ENCODE peak calls at places on chromosomes 5 and 9, in eight cellular contexts. One of them, this sample, is unnamed.

GRCh38 chr5:128538249-128539037 is 398 bp upstream of the FBN2 start:
- DNase-seq in dorsolateral prefrontal cortex: no peak
- DNase-seq in GM13976: peak; percentile 19
- DNase-seq in endothelial cell: peak; percentile 76
- DNase-seq in GM20000: no peak
- DNase-seq in pancreas: peak; percentile 60
- DNase-seq in ovary: peak; percentile 39
- DNase-seq in Peyer's patch: peak; percentile 48
- DNase-seq in this sample: peak; percentile 61

GRCh38 chr9:134139081-134139480 is 3.2 kb downstream of the WDR5 start:
- DNase-seq in endothelial cell: no peak
- DNase-seq in ovary: no peak
- DNase-seq in GM13976: no peak
- DNase-seq in dorsolateral prefrontal cortex: no peak
- DNase-seq in GM20000: no peak
- DNase-seq in pancreas: no peak
- DNase-seq in Peyer's patch: no peak
- DNase-seq in this sample: no peak

GRCh38 chr5:115961413-115962238 is 649 bp upstream of the LVRN start:
- DNase-seq in dorsolateral prefrontal cortex: no peak
- DNase-seq in GM13976: peak; percentile 47
- DNase-seq in ovary: no peak
- DNase-seq in pancreas: peak; percentile 55
- DNase-seq in endothelial cell: no peak
- DNase-seq in Peyer's patch: no peak
- DNase-seq in GM20000: peak; percentile 33
- DNase-seq in this sample: peak; percentile 31

GRCh38 chr9:134283111-134283515 is 43.1 kb upstream of the RXRA start:
- DNase-seq in GM13976: no peak
- DNase-seq in ovary: peak; percentile 90
- DNase-seq in endothelial cell: no peak
- DNase-seq in dorsolateral prefrontal cortex: peak; percentile 46
- DNase-seq in pancreas: no peak
- DNase-seq in GM20000: no peak
- DNase-seq in Peyer's patch: peak; percentile 61
- DNase-seq in this sample: no peak

GRCh38 chr9:101635473-101635872 is 40.7 kb upstream of the PPP3R2 start:
- DNase-seq in ovary: no peak
- DNase-seq in dorsolateral prefrontal cortex: no peak
- DNase-seq in GM13976: no peak
- DNase-seq in Peyer's patch: no peak
- DNase-seq in pancreas: no peak
- DNase-seq in GM20000: no peak
- DNase-seq in endothelial cell: no peak
- DNase-seq in this sample: no peak

GRCh38 chr5:158856295-158856694 is 243.4 kb downstream of the EBF1 start:
- DNase-seq in dorsolateral prefrontal cortex: no peak
- DNase-seq in Peyer's patch: no peak
- DNase-seq in GM13976: no peak
- DNase-seq in pancreas: no peak
- DNase-seq in ovary: no peak
- DNase-seq in GM20000: no peak
- DNase-seq in endothelial cell: no peak
- DNase-seq in this sample: no peak

GRCh38 chr5:128455861-128456361 is 82.1 kb downstream of the FBN2 start:
- DNase-seq in GM20000: no peak
- DNase-seq in ovary: no peak
- DNase-seq in GM13976: no peak
- DNase-seq in endothelial cell: no peak
- DNase-seq in Peyer's patch: no peak
- DNase-seq in dorsolateral prefrontal cortex: no peak
- DNase-seq in pancreas: no peak
- DNase-seq in this sample: peak; percentile 81

GRCh38 chr5:109921735-109922395 is 232.1 kb downstream of the MAN2A1 start:
- DNase-seq in GM13976: no peak
- DNase-seq in endothelial cell: no peak
- DNase-seq in GM20000: no peak
- DNase-seq in Peyer's patch: peak; percentile 52
- DNase-seq in pancreas: no peak
- DNase-seq in dorsolateral prefrontal cortex: no peak
- DNase-seq in ovary: no peak
- DNase-seq in this sample: no peak

GRCh38 chr9:109182940-109183798 is 16.1 kb upstream of the FRRS1L start:
- DNase-seq in GM20000: peak; percentile 61
- DNase-seq in dorsolateral prefrontal cortex: no peak
- DNase-seq in Peyer's patch: peak; percentile 60
- DNase-seq in pancreas: no peak
- DNase-seq in endothelial cell: peak; percentile 59
- DNase-seq in ovary: no peak
- DNase-seq in GM13976: peak; percentile 62
- DNase-seq in this sample: peak; percentile 66

GRCh38 chr5:74040811-74041491 is 415.0 kb downstream of the ARHGEF28 start:
- DNase-seq in dorsolateral prefrontal cortex: no peak
- DNase-seq in pancreas: no peak
- DNase-seq in ovary: peak; percentile 39
- DNase-seq in GM13976: no peak
- DNase-seq in Peyer's patch: no peak
- DNase-seq in GM20000: no peak
- DNase-seq in endothelial cell: no peak
- DNase-seq in this sample: no peak

GRCh38 chr9:16864741-16865434 is 5.6 kb downstream of the BNC2 start:
- DNase-seq in ovary: no peak
- DNase-seq in pancreas: no peak
- DNase-seq in dorsolateral prefrontal cortex: no peak
- DNase-seq in GM13976: no peak
- DNase-seq in GM20000: no peak
- DNase-seq in Peyer's patch: no peak
- DNase-seq in endothelial cell: no peak
- DNase-seq in this sample: no peak

GRCh38 chr9:129854588-129855110 is 19.4 kb downstream of the USP20 start:
- DNase-seq in dorsolateral prefrontal cortex: no peak
- DNase-seq in ovary: no peak
- DNase-seq in GM20000: no peak
- DNase-seq in Peyer's patch: no peak
- DNase-seq in endothelial cell: no peak
- DNase-seq in GM13976: no peak
- DNase-seq in pancreas: no peak
- DNase-seq in this sample: no peak

GRCh38 chr9:117696141-117696540 is 8.1 kb upstream of the TLR4 start:
- DNase-seq in dorsolateral prefrontal cortex: no peak
- DNase-seq in endothelial cell: no peak
- DNase-seq in Peyer's patch: no peak
- DNase-seq in GM13976: no peak
- DNase-seq in ovary: no peak
- DNase-seq in pancreas: no peak
- DNase-seq in GM20000: no peak
- DNase-seq in this sample: no peak

GRCh38 chr9:91813261-91813795 is 136.7 kb downstream of the ROR2 start:
- DNase-seq in pancreas: no peak
- DNase-seq in dorsolateral prefrontal cortex: no peak
- DNase-seq in ovary: no peak
- DNase-seq in GM13976: no peak
- DNase-seq in endothelial cell: no peak
- DNase-seq in Peyer's patch: no peak
- DNase-seq in GM20000: no peak
- DNase-seq in this sample: no peak

GRCh38 chr5:178314066-178314660 is 81.6 kb upstream of the PHYKPL start:
- DNase-seq in GM13976: no peak
- DNase-seq in dorsolateral prefrontal cortex: no peak
- DNase-seq in ovary: no peak
- DNase-seq in pancreas: peak; percentile 25
- DNase-seq in Peyer's patch: no peak
- DNase-seq in GM20000: no peak
- DNase-seq in endothelial cell: no peak
- DNase-seq in this sample: peak; percentile 1

GRCh38 chr5:165805756-165806155 is 2300.3 kb downstream of the MAT2B start:
- DNase-seq in Peyer's patch: no peak
- DNase-seq in endothelial cell: no peak
- DNase-seq in pancreas: no peak
- DNase-seq in dorsolateral prefrontal cortex: no peak
- DNase-seq in GM20000: no peak
- DNase-seq in ovary: no peak
- DNase-seq in GM13976: no peak
- DNase-seq in this sample: no peak
- TF ChIP-seq CTCF in Peyer's patch: no peak
- TF ChIP-seq CTCF in endothelial cell: no peak
- TF ChIP-seq CTCF in pancreas: no peak
- TF ChIP-seq CTCF in dorsolateral prefrontal cortex: no peak
- TF ChIP-seq CTCF in GM20000: no peak
- TF ChIP-seq CTCF in ovary: no peak
- TF ChIP-seq CTCF in GM13976: no peak
- TF ChIP-seq CTCF in this sample: no peak

DNA sequence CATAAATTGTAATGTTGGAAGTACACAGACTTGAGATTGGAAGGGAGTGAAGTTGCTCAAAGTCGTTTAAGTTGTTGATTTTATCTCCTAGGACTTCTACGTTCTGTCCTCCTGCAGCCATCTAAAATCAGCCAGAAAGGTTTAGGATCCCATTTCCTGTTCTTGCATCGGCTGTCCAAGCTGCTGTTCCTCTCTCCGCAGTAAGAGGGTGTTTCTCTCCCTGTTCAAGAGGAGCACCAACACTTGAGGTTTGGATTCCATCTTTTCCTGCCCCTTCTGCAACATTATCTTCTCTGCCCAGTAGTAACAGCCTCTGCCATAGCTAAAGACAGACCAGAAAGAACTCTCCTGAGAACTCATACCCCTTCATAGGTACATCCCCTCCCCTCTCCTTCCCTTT is 373.4 kb downstream of the GADD45G start:
- DNase-seq in endothelial cell: no peak
- DNase-seq in Peyer's patch: no peak
- DNase-seq in GM13976: no peak
- DNase-seq in ovary: no peak
- DNase-seq in pancreas: no peak
- DNase-seq in dorsolateral prefrontal cortex: no peak
- DNase-seq in GM20000: no peak
- DNase-seq in this sample: no peak
- TF ChIP-seq CTCF in endothelial cell: no peak
- TF ChIP-seq CTCF in Peyer's patch: peak; percentile 11
- TF ChIP-seq CTCF in GM13976: no peak
- TF ChIP-seq CTCF in ovary: peak; percentile 12
- TF ChIP-seq CTCF in pancreas: no peak
- TF ChIP-seq CTCF in dorsolateral prefrontal cortex: no peak
- TF ChIP-seq CTCF in GM20000: no peak
- TF ChIP-seq CTCF in this sample: no peak

GRCh38 chr9:69671904-69672827 is at the start of gene APBA1:
- DNase-seq in pancreas: peak; percentile 78
- DNase-seq in ovary: peak; percentile 82
- DNase-seq in GM20000: peak; percentile 66
- DNase-seq in GM13976: peak; percentile 54
- DNase-seq in dorsolateral prefrontal cortex: peak; percentile 65
- DNase-seq in endothelial cell: peak; percentile 52
- DNase-seq in Peyer's patch: peak; percentile 69
- DNase-seq in this sample: peak; percentile 74

GRCh38 chr9:69674112-69674511 is 1.9 kb upstream of the APBA1 start:
- DNase-seq in endothelial cell: no peak
- DNase-seq in GM13976: no peak
- DNase-seq in ovary: no peak
- DNase-seq in Peyer's patch: no peak
- DNase-seq in dorsolateral prefrontal cortex: no peak
- DNase-seq in GM20000: no peak
- DNase-seq in pancreas: no peak
- DNase-seq in this sample: no peak

GRCh38 chr9:69674741-69675438 is 2.7 kb upstream of the APBA1 start:
- DNase-seq in GM20000: no peak
- DNase-seq in dorsolateral prefrontal cortex: no peak
- DNase-seq in endothelial cell: no peak
- DNase-seq in ovary: no peak
- DNase-seq in Peyer's patch: no peak
- DNase-seq in GM13976: no peak
- DNase-seq in pancreas: no peak
- DNase-seq in this sample: no peak

GRCh38 chr9:69671291-69671903 is 774 bp downstream of the APBA1 start:
- DNase-seq in GM20000: no peak
- DNase-seq in pancreas: no peak
- DNase-seq in ovary: peak; percentile 25
- DNase-seq in endothelial cell: no peak
- DNase-seq in Peyer's patch: no peak
- DNase-seq in GM13976: no peak
- DNase-seq in dorsolateral prefrontal cortex: no peak
- DNase-seq in this sample: no peak

GRCh38 chr9:69672828-69673640 is 863 bp upstream of the APBA1 start:
- DNase-seq in GM13976: peak; percentile 84
- DNase-seq in GM20000: peak; percentile 88
- DNase-seq in dorsolateral prefrontal cortex: peak; percentile 69
- DNase-seq in endothelial cell: peak; percentile 91
- DNase-seq in pancreas: peak; percentile 92
- DNase-seq in Peyer's patch: peak; percentile 82
- DNase-seq in ovary: peak; percentile 84
- DNase-seq in this sample: peak; percentile 95
- TF ChIP-seq CTCF in GM13976: peak; percentile 79
- TF ChIP-seq CTCF in GM20000: peak; percentile 76
- TF ChIP-seq CTCF in dorsolateral prefrontal cortex: peak; percentile 75
- TF ChIP-seq CTCF in endothelial cell: peak; percentile 86
- TF ChIP-seq CTCF in pancreas: peak; percentile 84
- TF ChIP-seq CTCF in Peyer's patch: no peak
- TF ChIP-seq CTCF in ovary: peak; percentile 79
- TF ChIP-seq CTCF in this sample: peak; percentile 97

DNA sequence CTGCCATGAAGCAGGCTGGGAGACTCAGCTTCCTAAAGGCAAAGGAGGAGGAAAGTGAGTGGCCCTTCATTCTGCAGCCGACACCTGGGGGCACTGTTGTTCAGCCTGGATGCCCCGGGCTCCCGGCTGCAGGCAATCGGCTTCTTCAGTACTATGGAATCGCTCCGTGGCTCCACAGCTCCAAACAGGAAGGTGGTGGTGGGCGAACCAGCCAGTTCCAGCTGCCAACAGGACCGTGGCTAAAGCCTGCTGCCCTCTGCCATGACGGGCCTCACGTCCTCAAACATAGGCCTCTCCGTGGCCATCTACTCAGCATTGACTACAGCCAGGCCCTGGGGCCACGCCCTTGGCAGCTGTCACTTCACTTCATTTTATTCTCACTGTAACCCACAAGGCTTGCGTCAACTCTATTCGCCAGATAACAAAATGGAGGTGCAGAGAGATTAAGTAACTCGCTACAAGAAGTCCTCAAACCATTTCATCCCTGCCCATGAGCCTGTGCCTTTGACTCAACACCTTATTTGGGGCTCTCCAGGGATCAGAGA is 38.1 kb downstream of the PAX5 start:
- DNase-seq in dorsolateral prefrontal cortex: no peak
- DNase-seq in ovary: no peak
- DNase-seq in Peyer's patch: peak; percentile 85
- DNase-seq in endothelial cell: peak; percentile 87
- DNase-seq in GM13976: peak; percentile 74
- DNase-seq in pancreas: peak; percentile 82
- DNase-seq in GM20000: peak; percentile 71
- DNase-seq in this sample: peak; percentile 80
- TF ChIP-seq CTCF in dorsolateral prefrontal cortex: peak; percentile 27
- TF ChIP-seq CTCF in ovary: no peak
- TF ChIP-seq CTCF in Peyer's patch: peak; percentile 24
- TF ChIP-seq CTCF in endothelial cell: peak; percentile 60
- TF ChIP-seq CTCF in GM13976: peak; percentile 73
- TF ChIP-seq CTCF in pancreas: no peak
- TF ChIP-seq CTCF in GM20000: peak; percentile 82
- TF ChIP-seq CTCF in this sample: peak; percentile 50

This sample was measured in glutamatergic neuron.